ENCODE peak calls at places on chromosomes 6 and 20, in seven cellular contexts. I, M, R, U, X, C and H are unnamed samples.

GRCh38 chr20:3084986-3085360 is 449 bp upstream of the AVP start:
- DNase-seq in U (no peak), M (peak), C (no peak), R (no peak), I (no peak), X (no peak), H (no peak)

GRCh38 chr6:150271501-150272263 is 97.1 kb upstream of the IYD start:
- DNase-seq in U (no peak), X (no peak), M (no peak), I (no peak), R (no peak), C (no peak), H (no peak)

GRCh38 chr20:37441023-37441422 is 80.0 kb upstream of the NNAT start:
- DNase-seq in U (no peak), M (no peak), R (no peak), C (no peak), I (no peak), X (no peak), H (no peak)

GRCh38 chr6:17385660-17386059 is 7.7 kb upstream of the CAP2 start:
- DNase-seq in R (no peak), M (no peak), C (no peak), I (no peak), X (no peak), U (no peak), H (peak)

GRCh38 chr6:17281100-17281496 is at the start of gene RBM24:
- DNase-seq in X (no peak), R (peak), I (peak), C (peak), M (peak), U (no peak), H (peak)

GRCh38 chr6:148981515-148981914 is 234.7 kb downstream of the UST start:
- DNase-seq in X (no peak), C (no peak), R (no peak), U (no peak), I (no peak), M (no peak), H (peak)

GRCh38 chr6:93366506-93366905 is 52.9 kb downstream of the EPHA7 start:
- DNase-seq in R (no peak), I (no peak), C (no peak), M (no peak), U (no peak), X (no peak), H (no peak)

GRCh38 chr6:29708432-29709177 is 14.6 kb upstream of the HLA-F start:
- DNase-seq in U (no peak), C (no peak), R (no peak), M (no peak), I (no peak), X (peak), H (no peak)

GRCh38 chr6:64146094-64146493 is 510.5 kb downstream of the PHF3 start:
- DNase-seq in M (no peak), C (no peak), X (no peak), U (no peak), R (no peak), I (no peak), H (no peak)

GRCh38 chr6:152458648-152459047 is 178.5 kb downstream of the SYNE1 start:
- DNase-seq in R (no peak), U (no peak), C (no peak), M (no peak), I (no peak), X (no peak), H (peak)

GRCh38 chr20:48463916-48464315 is 363.9 kb downstream of the PREX1 start:
- DNase-seq in I (no peak), C (peak), U (no peak), M (no peak), R (peak), X (no peak), H (peak)